ENCODE peak calls at places on chromosomes 13 and 19, in four cellular contexts. Z is lung, W is DND-41, S is body of pancreas. K is an unnamed sample.

GRCh38 chr13:76991432-76991795 is 467 bp upstream of the CLN5 start:
- DNase-seq in Z (peak), W (no peak), S (peak), K (no peak)

GRCh38 chr19:18587962-18588610 is 512 bp upstream of the REX1BD start:
- DNase-seq in Z (no peak), W (no peak), S (no peak), K (no peak)

GRCh38 chr19:45446295-45446694 is 21.5 kb upstream of the FOSB start:
- DNase-seq in Z (no peak), W (no peak), S (no peak), K (no peak)

GRCh38 chr19:2591537-2592291 is 110.8 kb downstream of the GNG7 start:
- DNase-seq in Z (no peak), W (no peak), S (no peak), K (no peak)

GRCh38 chr19:53649746-53650593 is 18.2 kb downstream of the DPRX start:
- DNase-seq in Z (no peak), W (no peak), S (no peak), K (no peak)

GRCh38 chr19:11064831-11065303 is 24.4 kb upstream of the LDLR start:
- DNase-seq in Z (no peak), W (no peak), S (peak), K (no peak)

GRCh38 chr13:50670847-50671542 is 172.5 kb downstream of the DLEU7 start:
- DNase-seq in Z (no peak), W (no peak), S (no peak), K (no peak)

GRCh38 chr13:111074826-111075225 is 40.3 kb upstream of the ARHGEF7 start:
- DNase-seq in Z (peak), W (no peak), S (no peak), K (no peak)

GRCh38 chr13:72694314-72694713 is 33.1 kb downstream of the MZT1 start:
- DNase-seq in Z (no peak), W (no peak), S (no peak), K (no peak)

GRCh38 chr19:50794074-50794777 is 4.0 kb downstream of the ACP4 start:
- DNase-seq in Z (no peak), W (peak), S (peak), K (peak)

GRCh38 chr19:48741222-48741999 is 1.0 kb upstream of the RASIP1 start:
- DNase-seq in Z (no peak), W (peak), S (peak), K (peak)

GRCh38 chr13:24323036-24323738 is 13.8 kb downstream of the C1QTNF9 start:
- DNase-seq in Z (no peak), W (no peak), S (no peak), K (no peak)

GRCh38 chr19:6767357-6768235 is at the start of gene SH2D3A:
- DNase-seq in Z (peak), W (peak), S (peak), K (peak)

GRCh38 chr19:6528544-6529121 is 2.2 kb upstream of the TNFSF9 start:
- DNase-seq in Z (no peak), W (no peak), S (no peak), K (no peak)

GRCh38 chr13:47903836-47904235 is 97.2 kb downstream of the SUCLA2 start:
- DNase-seq in Z (no peak), W (no peak), S (no peak), K (no peak)

GRCh38 chr13:30170569-30170968 is 136.8 kb downstream of the KATNAL1 start:
- DNase-seq in Z (no peak), W (no peak), S (no peak), K (no peak)

K was measured in D341Med.